ENCODE peak calls at places on chromosomes 6 and 20, in six cellular contexts. F, L, B, S, O and T are unnamed samples. For H3K27me3 and H3K4me1, the result is how much of the 10 kb centered on the place peaks cover.

GRCh38 chr6:129105793-129106192 is 222.9 kb downstream of the LAMA2 start:
- DNase-seq in L (no peak), S (no peak), O (no peak), F (no peak), B (no peak), T (no peak)

GRCh38 chr20:41168281-41169183 is 31.2 kb downstream of the PLCG1 start:
- DNase-seq in B (no peak), S (no peak), F (peak), L (no peak), O (peak), T (no peak)

GRCh38 chr20:371755-372542 is 8.6 kb upstream of the TRIB3 start:
- DNase-seq in O (peak), S (peak), L (peak), F (peak), B (peak), T (no peak)

GRCh38 chr20:63127700-63128364 is 88.1 kb downstream of the YTHDF1 start:
- DNase-seq in S (no peak), L (no peak), O (peak), B (no peak), F (no peak), T (no peak)

GRCh38 chr20:37243076-37243936 is 18.3 kb downstream of the GHRH start:
- DNase-seq in F (no peak), O (no peak), S (no peak), B (no peak), L (no peak), T (no peak)

GRCh38 chr6:131488780-131489179 is 84.2 kb upstream of the ARG1 start:
- DNase-seq in S (no peak), B (no peak), O (no peak), F (no peak), L (no peak), T (no peak)

GRCh38 chr6:79302341-79302740 is 67.9 kb upstream of the HMGN3 start:
- DNase-seq in S (no peak), O (no peak), F (no peak), B (no peak), L (peak), T (no peak)

GRCh38 chr6:23349521-23350147 is 776.4 kb upstream of the NRSN1 start:
- DNase-seq in F (no peak), B (no peak), L (peak), O (no peak), S (no peak), T (no peak)

GRCh38 chr6:30717129-30717844 is at the start of gene MDC1:
- DNase-seq in B (peak), O (peak), L (peak), F (peak), S (peak), T (peak)

GRCh38 chr6:14664616-14665315 is 547.2 kb downstream of the CD83 start:
- DNase-seq in L (no peak), S (no peak), B (no peak), O (no peak), F (no peak), T (peak)

GRCh38 chr20:61278296-61278695 is 26.2 kb downstream of the CDH4 start:
- DNase-seq in S (no peak), B (no peak), F (no peak), L (no peak), O (no peak), T (no peak)

GRCh38 chr6:148487461-148487860 is 144.8 kb downstream of the SASH1 start:
- DNase-seq in F (no peak), L (no peak), S (no peak), B (no peak), O (no peak), T (no peak)

GRCh38 chr6:33492093-33492492 is 37.7 kb downstream of the ZBTB9 start:
- DNase-seq in F (no peak), O (no peak), L (no peak), B (no peak), S (no peak), T (no peak)

GRCh38 chr6:112296122-112296521 is 41.8 kb upstream of the LAMA4 start:
- DNase-seq in B (no peak), F (no peak), S (peak), O (no peak), L (peak), T (peak)

GRCh38 chr6:77456531-77457248 is 6.6 kb downstream of the HTR1B start:
- DNase-seq in L (peak), S (peak), F (peak), B (no peak), O (no peak), T (peak)

GRCh38 chr20:16551601-16552419 is 21.4 kb downstream of the KIF16B start:
- DNase-seq in F (no peak), B (no peak), O (no peak), S (no peak), L (no peak), T (no peak)

GRCh38 chr6:84657025-84657424 is 107.4 kb downstream of the TBX18 start:
- DNase-seq in S (no peak), B (no peak), O (no peak), F (no peak), L (no peak), T (no peak)

GRCh38 chr6:35050988-35051330 is 90.2 kb downstream of the TCP11 start:
- DNase-seq in O (no peak), F (peak), L (no peak), B (no peak), S (no peak), T (no peak)

GRCh38 chr20:56229821-56230220 is 18.7 kb upstream of the MC3R start:
- DNase-seq in B (no peak), O (no peak), F (no peak), L (no peak), S (no peak), T (no peak)

GRCh38 chr6:137283940-137284910 is 65.0 kb upstream of the IFNGR1 start:
- DNase-seq in S (peak), O (no peak), F (no peak), B (no peak), L (no peak), T (peak)

GRCh38 chr6:11043961-11044711 is at the start of gene ELOVL2:
- DNase-seq in S (peak), F (peak), L (no peak), B (no peak), O (peak), T (peak)

GRCh38 chr6:154901856-154902552 is 93.1 kb upstream of the TIAM2 start:
- DNase-seq in L (no peak), O (no peak), F (no peak), S (no peak), B (no peak), T (no peak)

GRCh38 chr6:36839819-36840379 is 655 bp upstream of the CPNE5 start:
- DNase-seq in S (no peak), O (peak), F (peak), B (no peak), L (peak), T (no peak)

GRCh38 chr6:74677463-74677862 is 528.4 kb downstream of the COL12A1 start:
- DNase-seq in S (no peak), O (no peak), B (no peak), F (no peak), L (no peak), T (no peak)

GRCh38 chr6:148367418-148368024 is 24.9 kb downstream of the SASH1 start:
- DNase-seq in F (peak), B (peak), S (no peak), L (no peak), O (peak), T (peak)

GRCh38 chr6:156396791-156397418 is 380.3 kb upstream of the ARID1B start:
- DNase-seq in O (no peak), S (no peak), F (no peak), L (no peak), B (no peak), T (no peak)

GRCh38 chr6:90103056-90103793 is 193.4 kb downstream of the BACH2 start:
- DNase-seq in L (no peak), S (peak), B (no peak), F (no peak), O (no peak), T (no peak)

GRCh38 chr20:12970372-12970821 is 38.4 kb upstream of the SPTLC3 start:
- DNase-seq in B (no peak), S (peak), F (no peak), O (no peak), L (no peak), T (peak)

GRCh38 chr6:169499728-169500265 is 202.0 kb downstream of the WDR27 start:
- DNase-seq in F (no peak), O (no peak), L (no peak), S (no peak), B (no peak), T (no peak)

GRCh38 chr6:27188206-27188884 is 59.2 kb upstream of the PRSS16 start:
- DNase-seq in L (peak), S (peak), O (peak), B (peak), F (peak), T (peak)

GRCh38 chr6:74879970-74880369 is 325.9 kb downstream of the COL12A1 start:
- DNase-seq in F (no peak), B (no peak), L (no peak), S (no peak), O (no peak), T (no peak)

GRCh38 chr6:17167327-17167979 is 65.6 kb downstream of the STMND1 start:
- DNase-seq in O (no peak), L (peak), S (peak), B (no peak), F (peak), T (no peak)

GRCh38 chr6:155110721-155111120 is 115.6 kb downstream of the TIAM2 start:
- DNase-seq in B (no peak), O (no peak), S (no peak), L (no peak), F (no peak), T (no peak)

GRCh38 chr6:82869493-82869892 is 196.1 kb downstream of the UBE3D start:
- DNase-seq in S (no peak), O (no peak), B (no peak), F (no peak), L (no peak), T (no peak)

GRCh38 chr6:33905081-33905609 is 101.3 kb upstream of the MLN start:
- DNase-seq in O (no peak), S (no peak), F (no peak), L (no peak), B (no peak), T (no peak)

GRCh38 chr6:39128832-39129231 is 13.8 kb upstream of the SAYSD1 start:
- DNase-seq in O (no peak), S (no peak), B (no peak), F (no peak), L (no peak), T (no peak)

DNA sequence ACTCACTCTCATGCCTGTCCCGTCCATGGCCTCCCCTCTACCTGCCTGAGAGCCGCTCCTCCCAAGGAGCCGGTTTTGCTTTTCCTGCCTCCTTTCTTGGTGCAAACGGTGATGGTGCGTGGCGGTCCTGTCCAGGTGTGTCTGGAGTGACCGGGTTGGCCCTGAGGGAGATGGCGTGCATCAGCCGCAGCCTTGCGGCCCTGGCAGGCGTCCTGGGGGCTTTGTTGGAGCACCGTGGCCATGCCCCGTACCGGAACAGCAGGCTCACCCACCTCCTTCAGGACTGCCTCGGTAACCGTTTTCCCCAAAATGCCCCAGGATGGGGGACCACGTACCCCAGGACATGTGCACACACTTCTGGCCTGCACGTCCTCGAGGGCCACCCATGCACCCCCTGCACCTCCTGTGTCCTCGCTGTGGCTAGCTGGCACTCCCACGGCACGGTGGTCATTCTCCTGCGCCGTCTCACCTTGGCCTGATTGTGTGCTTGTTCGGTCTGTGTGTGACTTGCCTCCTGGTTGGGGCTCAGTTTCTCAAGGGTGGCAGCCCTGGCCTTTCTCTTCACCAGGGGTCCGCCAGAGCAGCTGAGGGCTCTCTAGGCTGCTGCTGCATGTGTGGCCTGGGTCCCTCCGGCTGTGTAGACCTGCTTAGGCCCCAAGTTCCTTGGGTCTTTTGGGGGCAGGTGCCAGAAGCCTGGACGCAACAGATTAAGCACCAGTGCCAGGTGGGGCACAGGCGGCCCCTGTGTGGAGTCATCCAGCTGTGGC is 36.4 kb downstream of the FRMD1 start:
- DNase-seq in O (peak), L (no peak), B (no peak), F (no peak), S (no peak), T (no peak)
- H3K27me3 ChIP-seq in O (under half), L (under half), B (under half), F (under half), S (half or more), T (under half)

GRCh38 chr20:10807013-10807412 is 133.2 kb upstream of the JAG1 start:
- DNase-seq in F (no peak), S (no peak), O (no peak), B (no peak), L (no peak), T (no peak)

DNA sequence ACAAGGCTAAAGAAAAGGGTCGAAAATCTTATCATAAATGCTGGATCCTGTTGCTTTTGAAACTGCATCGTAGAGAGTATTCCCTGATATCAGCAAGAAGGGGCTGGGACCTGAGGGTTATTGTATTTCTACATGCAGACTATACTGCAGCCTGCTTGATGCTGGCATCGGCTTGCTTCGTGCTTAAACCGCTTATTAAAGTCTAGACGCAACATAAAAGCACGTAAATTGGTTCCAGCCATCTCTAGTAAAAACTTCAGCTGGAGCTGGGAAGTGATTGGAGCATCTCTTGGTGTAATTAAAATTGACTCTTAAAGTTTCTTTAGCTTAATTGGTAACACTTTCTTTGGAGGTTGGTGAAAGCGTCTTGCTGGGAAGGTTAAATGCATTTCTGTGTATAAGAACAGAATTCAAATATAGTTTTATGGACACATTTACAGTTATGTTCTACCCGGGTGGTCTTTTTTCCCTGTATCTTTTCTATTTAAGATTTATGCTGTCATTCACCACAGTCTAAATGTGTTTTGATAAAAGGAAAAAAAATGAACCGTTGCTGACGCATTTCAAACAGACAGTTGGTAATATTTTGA is 139.0 kb upstream of the JAG1 start:
- DNase-seq in B (no peak), S (no peak), F (no peak), L (no peak), O (no peak), T (peak)
- H3K4me3 ChIP-seq in B (no peak), S (no peak), F (no peak), L (no peak), O (no peak), T (no peak)

GRCh38 chr6:157762636-157763035 is 60.4 kb upstream of the SNX9 start:
- DNase-seq in O (no peak), L (no peak), B (no peak), S (peak), F (no peak), T (no peak)
- H3K4me1 ChIP-seq in O (under half), L (under half), B (under half), S (half or more), F (half or more), T (half or more)

GRCh38 chr20:20089018-20089417 is 36.7 kb downstream of the CFAP61 start:
- DNase-seq in L (no peak), B (no peak), O (no peak), S (no peak), F (peak), T (no peak)
- H3K27me3 ChIP-seq in L (under half), B (under half), O (under half), S (under half), F (under half), T (under half)

GRCh38 chr6:117559299-117559698 is 43.0 kb downstream of the GOPC start:
- DNase-seq in F (no peak), S (no peak), O (no peak), B (no peak), L (no peak), T (no peak)
- H3K4me3 ChIP-seq in F (no peak), S (no peak), O (no peak), B (no peak), L (no peak), T (no peak)

GRCh38 chr6:163402616-163403015 is 11.9 kb upstream of the QKI start:
- DNase-seq in B (no peak), S (no peak), O (no peak), F (no peak), L (no peak), T (no peak)
- H3K4me1 ChIP-seq in B (under half), S (under half), O (under half), F (under half), L (under half), T (under half)

DNA sequence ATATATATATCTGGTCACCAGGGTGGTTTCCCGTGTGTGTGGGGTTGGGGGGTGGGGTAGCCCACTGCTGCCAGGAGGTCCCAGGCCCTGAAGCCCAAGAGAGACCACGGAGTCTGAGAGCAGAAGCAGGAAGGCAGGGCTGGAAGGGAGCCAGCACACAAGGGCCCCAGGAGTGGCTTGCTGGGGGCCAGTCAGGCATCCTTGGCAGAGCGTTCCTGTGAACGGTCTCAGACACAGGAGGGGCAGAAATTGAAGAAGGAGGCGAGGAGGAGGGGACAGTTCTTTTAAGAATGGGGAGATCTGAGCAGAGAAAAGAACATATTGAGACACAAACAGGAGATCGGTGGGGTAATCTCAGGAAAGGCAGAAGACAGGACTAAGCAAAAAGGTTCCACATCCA is 1.9 kb upstream of the EBF4 start:
- DNase-seq in F (no peak), L (no peak), O (peak), B (no peak), S (no peak), T (no peak)
- H3K27me3 ChIP-seq in F (under half), L (under half), O (under half), B (under half), S (half or more), T (under half)

GRCh38 chr6:41871677-41872076 is 23.5 kb downstream of the USP49 start:
- DNase-seq in S (no peak), L (no peak), B (no peak), O (no peak), F (no peak), T (no peak)
- H3K4me3 ChIP-seq in S (no peak), L (no peak), B (no peak), O (no peak), F (no peak), T (no peak)

GRCh38 chr20:50729925-50730764 is 1.2 kb upstream of the PARD6B start:
- DNase-seq in L (no peak), S (peak), F (no peak), O (no peak), B (no peak), T (no peak)
- H3K4me1 ChIP-seq in L (half or more), S (half or more), F (under half), O (under half), B (under half), T (under half)

GRCh38 chr20:59564943-59565342 is 39.4 kb upstream of the PHACTR3 start:
- DNase-seq in S (no peak), F (no peak), O (no peak), B (no peak), L (no peak), T (no peak)
- H3K27me3 ChIP-seq in S (under half), F (under half), O (under half), B (under half), L (under half), T (under half)